ENCODE peak calls at places on chromosomes 7 and 10, in eight cellular contexts. X is CD8-positive, alpha-beta T cell; I is lung; H is heart right ventricle; C is tibial artery; L is heart left ventricle; E is IMR-90; V is right cardiac atrium. F is an unnamed sample.

GRCh38 chr7:141158562-141158961 is 84.7 kb downstream of the TMEM178B start:
- DNase-seq in X (no peak), I (peak; percentile 37), H (peak; percentile 16), C (no peak), L (no peak), E (peak; percentile 94), V (peak; percentile 60), F (peak; percentile 32)

GRCh38 chr10:47383254-47384147 is 592 bp downstream of the ZNF488 start:
- DNase-seq in X (no peak), I (peak; percentile 27), H (no peak), C (no peak), L (no peak), E (no peak), V (no peak), F (peak; percentile 17)

GRCh38 chr10:59096631-59097030 is 79.8 kb upstream of the PHYHIPL start:
- DNase-seq in X (no peak), I (no peak), H (no peak), C (no peak), L (no peak), E (no peak), V (no peak), F (no peak)

GRCh38 chr7:10015687-10016086 is 958.0 kb upstream of the PHF14 start:
- DNase-seq in X (no peak), I (no peak), H (no peak), C (no peak), L (no peak), E (no peak), V (no peak), F (no peak)

GRCh38 chr7:38584443-38585210 is 46.5 kb downstream of the AMPH start:
- DNase-seq in X (no peak), I (no peak), H (peak; percentile 38), C (no peak), L (no peak), E (peak; percentile 71), V (no peak), F (no peak)

GRCh38 chr10:29446327-29446726 is 157.5 kb downstream of the LYZL1 start:
- DNase-seq in X (no peak), I (no peak), H (no peak), C (no peak), L (no peak), E (peak; percentile 21), V (no peak), F (no peak)

GRCh38 chr7:85103962-85104361 is 82.9 kb downstream of the SEMA3D start:
- DNase-seq in X (no peak), I (no peak), H (no peak), C (no peak), L (no peak), E (peak; percentile 22), V (no peak), F (no peak)

GRCh38 chr10:119667562-119668328 is 16.6 kb downstream of the BAG3 start:
- DNase-seq in X (no peak), I (peak; percentile 57), H (peak; percentile 69), C (peak; percentile 90), L (peak; percentile 78), E (peak; percentile 98), V (peak; percentile 83), F (peak; percentile 87)

GRCh38 chr10:102300289-102300843 is 55.0 kb downstream of the GBF1 start:
- DNase-seq in X (no peak), I (no peak), H (no peak), C (no peak), L (no peak), E (peak; percentile 91), V (no peak), F (no peak)

GRCh38 chr10:22659901-22660300 is 54.5 kb downstream of the PIP4K2A start:
- DNase-seq in X (no peak), I (no peak), H (no peak), C (no peak), L (no peak), E (no peak), V (no peak), F (no peak)

GRCh38 chr10:114754445-114755320 is 66.9 kb upstream of the FHIP2A start:
- DNase-seq in X (no peak), I (no peak), H (no peak), C (no peak), L (no peak), E (peak; percentile 68), V (no peak), F (no peak)

GRCh38 chr7:16051561-16052280 is 365.2 kb upstream of the MEOX2 start:
- DNase-seq in X (no peak), I (no peak), H (no peak), C (no peak), L (no peak), E (peak; percentile 45), V (no peak), F (peak; percentile 94)

GRCh38 chr10:77622822-77623410 is 14.7 kb downstream of the KCNMA1 start:
- DNase-seq in X (no peak), I (no peak), H (no peak), C (no peak), L (no peak), E (no peak), V (no peak), F (no peak)

GRCh38 chr7:25429731-25430130 is 201.4 kb upstream of the NPVF start:
- DNase-seq in X (no peak), I (no peak), H (no peak), C (peak; percentile 66), L (no peak), E (no peak), V (peak; percentile 13), F (no peak)

GRCh38 chr10:19817251-19818046 is 1.2 kb downstream of the PLXDC2 start:
- DNase-seq in X (no peak), I (no peak), H (peak; percentile 18), C (peak; percentile 73), L (peak; percentile 67), E (no peak), V (peak; percentile 24), F (peak; percentile 26)

GRCh38 chr10:42929236-42929635 is 146.6 kb downstream of the BMS1 start:
- DNase-seq in X (no peak), I (no peak), H (no peak), C (no peak), L (peak; percentile 26), E (no peak), V (no peak), F (no peak)

GRCh38 chr10:50807851-50808776 is 68.4 kb downstream of the ASAH2B start:
- DNase-seq in X (no peak), I (no peak), H (no peak), C (no peak), L (no peak), E (peak; percentile 16), V (no peak), F (no peak)

GRCh38 chr10:88735661-88736060 is 24.2 kb upstream of the LIPN start:
- DNase-seq in X (no peak), I (no peak), H (no peak), C (no peak), L (no peak), E (peak; percentile 31), V (no peak), F (no peak)

GRCh38 chr7:95324396-95324795 is at the start of gene PON1:
- DNase-seq in X (no peak), I (no peak), H (no peak), C (no peak), L (peak; percentile 55), E (no peak), V (no peak), F (no peak)

GRCh38 chr10:46522295-46523118 is 34.0 kb downstream of the GPRIN2 start:
- DNase-seq in X (no peak), I (no peak), H (no peak), C (no peak), L (peak; percentile 42), E (no peak), V (no peak), F (no peak)

GRCh38 chr10:93481931-93482834 is at the start of gene MYOF:
- DNase-seq in X (peak; percentile 22), I (peak; percentile 69), H (peak; percentile 65), C (peak; percentile 84), L (peak; percentile 72), E (peak; percentile 93), V (peak; percentile 61), F (peak; percentile 58)

GRCh38 chr7:157357129-157358040 is 20.6 kb downstream of the DNAJB6 start:
- DNase-seq in X (no peak), I (no peak), H (no peak), C (peak; percentile 31), L (no peak), E (no peak), V (no peak), F (no peak)

GRCh38 chr7:55127622-55128081 is 108.8 kb downstream of the EGFR start:
- DNase-seq in X (no peak), I (peak; percentile 57), H (peak; percentile 45), C (peak; percentile 85), L (no peak), E (peak; percentile 85), V (peak; percentile 54), F (peak; percentile 69)

DNA sequence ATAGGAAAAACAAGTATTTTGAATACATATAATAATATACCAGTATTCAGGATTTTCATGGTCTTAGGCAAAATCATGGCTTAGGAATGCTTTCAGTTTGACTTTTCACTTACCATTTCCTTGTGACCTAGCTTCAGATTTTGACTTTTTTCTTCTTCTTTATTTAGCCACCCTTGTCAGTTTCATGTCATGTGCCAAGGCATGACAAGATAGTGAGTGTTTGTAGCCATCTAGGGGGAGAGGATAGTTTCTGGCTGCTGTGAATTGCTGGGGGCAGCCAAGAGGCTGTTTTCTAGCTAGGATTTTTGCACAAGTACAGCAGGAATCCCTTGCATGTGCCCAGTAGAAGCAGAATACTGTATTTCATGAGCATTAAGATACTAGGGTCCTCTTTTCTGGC is 54.8 kb upstream of the FZD8 start:
- DNase-seq in X (no peak), I (no peak), H (no peak), C (no peak), L (no peak), E (no peak), V (no peak), F (no peak)
- H3K4me1 ChIP-seq in X (no peaks in the 10 kb centered on the region), I (peaks cover 3% of the 10 kb centered on the region), H (no peaks in the 10 kb centered on the region), C (no peaks in the 10 kb centered on the region), L (no peaks in the 10 kb centered on the region), E (no peaks in the 10 kb centered on the region), V (no peaks in the 10 kb centered on the region), F (no peaks in the 10 kb centered on the region)

GRCh38 chr10:28331821-28332220 is 29.0 kb upstream of the MPP7 start:
- DNase-seq in X (no peak), I (no peak), H (no peak), C (no peak), L (no peak), E (peak; percentile 97), V (no peak), F (peak; percentile 74)
- H3K27ac ChIP-seq in X (peak overlapping the region; percentile 98), I (no peak overlapping the region), H (no peak overlapping the region), C (no peak overlapping the region), L (no peak overlapping the region), E (no peak overlapping the region), V (no peak overlapping the region), F (no peak overlapping the region)

GRCh38 chr10:97180367-97180763 is 5.4 kb downstream of the SLIT1 start:
- DNase-seq in X (no peak), I (no peak), H (no peak), C (no peak), L (no peak), E (no peak), V (no peak), F (no peak)
- H3K27me3 ChIP-seq in X (no peaks in the 10 kb centered on the region), I (peaks cover 9% of the 10 kb centered on the region), H (peaks cover 74% of the 10 kb centered on the region), C (peaks cover 69% of the 10 kb centered on the region), L (peaks cover 15% of the 10 kb centered on the region), E (peaks cover 78% of the 10 kb centered on the region), V (no peaks in the 10 kb centered on the region), F (no peaks in the 10 kb centered on the region)

GRCh38 chr7:126166645-126167044 is 1086.1 kb downstream of the GRM8 start:
- DNase-seq in X (no peak), I (no peak), H (no peak), C (no peak), L (no peak), E (no peak), V (no peak), F (no peak)
- H3K4me1 ChIP-seq in X (no peaks in the 10 kb centered on the region), I (no peaks in the 10 kb centered on the region), H (no peaks in the 10 kb centered on the region), C (no peaks in the 10 kb centered on the region), L (no peaks in the 10 kb centered on the region), E (no peaks in the 10 kb centered on the region), V (no peaks in the 10 kb centered on the region), F (no peaks in the 10 kb centered on the region)